ENCODE peak calls at places on chromosomes 1 and 21, in seven cellular contexts. L, R, Z, S, E, D and Q are unnamed samples.

GRCh38 chr1:28241633-28242241 is 5.8 kb downstream of the ATP5IF1 start:
- DNase-seq in L (no peak), R (no peak), Z (no peak), S (no peak), E (no peak), D (no peak), Q (no peak)

GRCh38 chr21:38988211-38989096 is 182.7 kb downstream of the ETS2 start:
- DNase-seq in L (no peak), R (peak), Z (no peak), S (no peak), E (no peak), D (no peak), Q (no peak)

GRCh38 chr1:219324171-219324570 is 150.5 kb downstream of the LYPLAL1 start:
- DNase-seq in L (no peak), R (no peak), Z (no peak), S (no peak), E (no peak), D (no peak), Q (no peak)

GRCh38 chr21:14888202-14888601 is 176.6 kb downstream of the NRIP1 start:
- DNase-seq in L (no peak), R (no peak), Z (no peak), S (no peak), E (peak), D (no peak), Q (no peak)

GRCh38 chr1:248828845-248829244 is 3.1 kb upstream of the SH3BP5L start:
- DNase-seq in L (no peak), R (peak), Z (no peak), S (no peak), E (peak), D (no peak), Q (peak)

GRCh38 chr1:110309768-110310167 is 29.4 kb upstream of the RBM15 start:
- DNase-seq in L (no peak), R (peak), Z (no peak), S (no peak), E (no peak), D (no peak), Q (peak)

GRCh38 chr21:39321424-39321823 is 8.0 kb upstream of the BRWD1 start:
- DNase-seq in L (no peak), R (no peak), Z (no peak), S (no peak), E (peak), D (peak), Q (peak)

GRCh38 chr1:31744165-31744888 is 19.8 kb downstream of the ADGRB2 start:
- DNase-seq in L (no peak), R (no peak), Z (no peak), S (no peak), E (no peak), D (no peak), Q (no peak)

GRCh38 chr1:157135646-157136045 is 2.5 kb downstream of the ETV3 start:
- DNase-seq in L (no peak), R (no peak), Z (no peak), S (no peak), E (no peak), D (no peak), Q (no peak)

GRCh38 chr1:167548059-167548932 is 5.3 kb downstream of the CREG1 start:
- DNase-seq in L (no peak), R (peak), Z (no peak), S (no peak), E (peak), D (no peak), Q (peak)

GRCh38 chr1:31814041-31814511 is 1.7 kb downstream of the SPOCD1 start:
- DNase-seq in L (no peak), R (no peak), Z (no peak), S (no peak), E (no peak), D (no peak), Q (no peak)

GRCh38 chr1:185654199-185654951 is 79.8 kb upstream of the HMCN1 start:
- DNase-seq in L (no peak), R (peak), Z (no peak), S (no peak), E (peak), D (peak), Q (peak)

GRCh38 chr1:203325004-203325417 is 19.7 kb downstream of the BTG2 start:
- DNase-seq in L (no peak), R (no peak), Z (no peak), S (peak), E (no peak), D (peak), Q (no peak)

GRCh38 chr1:116289219-116289618 is 83.8 kb upstream of the ATP1A1 start:
- DNase-seq in L (no peak), R (no peak), Z (no peak), S (no peak), E (no peak), D (no peak), Q (no peak)

GRCh38 chr1:98045211-98046030 is 124.6 kb upstream of the DPYD start:
- DNase-seq in L (peak), R (peak), Z (no peak), S (no peak), E (no peak), D (peak), Q (peak)

GRCh38 chr1:115338457-115338820 is 390 bp upstream of the NGF start:
- DNase-seq in L (peak), R (no peak), Z (no peak), S (no peak), E (no peak), D (no peak), Q (no peak)

GRCh38 chr1:29311352-29312030 is 75.2 kb downstream of the PTPRU start:
- DNase-seq in L (no peak), R (no peak), Z (no peak), S (no peak), E (no peak), D (no peak), Q (no peak)

GRCh38 chr1:28199328-28200233 is 23.1 kb upstream of the PTAFR start:
- DNase-seq in L (no peak), R (no peak), Z (no peak), S (no peak), E (no peak), D (no peak), Q (no peak)

GRCh38 chr1:24558902-24559791 is 3.3 kb downstream of the NCMAP start:
- DNase-seq in L (peak), R (peak), Z (no peak), S (no peak), E (no peak), D (no peak), Q (peak)

GRCh38 chr1:178931843-178932551 is 61.1 kb upstream of the ANGPTL1 start:
- DNase-seq in L (no peak), R (peak), Z (no peak), S (no peak), E (peak), D (no peak), Q (peak)

GRCh38 chr1:169529068-169529642 is 43.4 kb upstream of the SLC19A2 start:
- DNase-seq in L (peak), R (no peak), Z (peak), S (peak), E (peak), D (peak), Q (no peak)

GRCh38 chr1:156848461-156849150 is 10.3 kb downstream of the INSRR start:
- DNase-seq in L (peak), R (no peak), Z (no peak), S (no peak), E (peak), D (peak), Q (no peak)

GRCh38 chr1:230236301-230236700 is 169.3 kb downstream of the GALNT2 start:
- DNase-seq in L (no peak), R (no peak), Z (no peak), S (no peak), E (no peak), D (peak), Q (no peak)

GRCh38 chr1:74964508-74964907 is 169.7 kb upstream of the LHX8 start:
- DNase-seq in L (no peak), R (no peak), Z (no peak), S (no peak), E (no peak), D (no peak), Q (no peak)

GRCh38 chr1:18840145-18840544 is 19.3 kb downstream of the TAS1R2 start:
- DNase-seq in L (no peak), R (no peak), Z (no peak), S (no peak), E (no peak), D (no peak), Q (no peak)

GRCh38 chr1:15005116-15005515 is 148.4 kb upstream of the TMEM51 start:
- DNase-seq in L (no peak), R (no peak), Z (no peak), S (no peak), E (no peak), D (no peak), Q (no peak)

GRCh38 chr1:47767741-47768100 is 229.5 kb downstream of the TRABD2B start:
- DNase-seq in L (no peak), R (no peak), Z (no peak), S (no peak), E (no peak), D (no peak), Q (no peak)

GRCh38 chr1:119324198-119324597 is 44.4 kb upstream of the HAO2 start:
- DNase-seq in L (no peak), R (no peak), Z (no peak), S (no peak), E (no peak), D (no peak), Q (no peak)

GRCh38 chr1:208134491-208134890 is 109.7 kb downstream of the PLXNA2 start:
- DNase-seq in L (no peak), R (no peak), Z (no peak), S (no peak), E (no peak), D (no peak), Q (no peak)

GRCh38 chr21:46111857-46112730 is 14.2 kb downstream of the COL6A2 start:
- DNase-seq in L (peak), R (no peak), Z (no peak), S (no peak), E (no peak), D (no peak), Q (no peak)

GRCh38 chr1:58732087-58732486 is 32.2 kb upstream of the MYSM1 start:
- DNase-seq in L (no peak), R (no peak), Z (no peak), S (no peak), E (no peak), D (no peak), Q (peak)

GRCh38 chr1:109397451-109398342 is at the start of gene SORT1:
- DNase-seq in L (peak), R (peak), Z (peak), S (peak), E (peak), D (peak), Q (peak)

GRCh38 chr1:170711682-170712081 is 47.8 kb downstream of the PRRX1 start:
- DNase-seq in L (no peak), R (peak), Z (no peak), S (no peak), E (no peak), D (no peak), Q (peak)

GRCh38 chr1:91591175-91591968 is 90.7 kb downstream of the CDC7 start:
- DNase-seq in L (no peak), R (no peak), Z (no peak), S (no peak), E (no peak), D (no peak), Q (no peak)

GRCh38 chr1:110355321-110355720 is 16.1 kb downstream of the RBM15 start:
- DNase-seq in L (no peak), R (no peak), Z (no peak), S (no peak), E (no peak), D (no peak), Q (no peak)

GRCh38 chr1:24966121-24966723 is 36.1 kb upstream of the RUNX3 start:
- DNase-seq in L (no peak), R (no peak), Z (no peak), S (no peak), E (no peak), D (no peak), Q (no peak)

GRCh38 chr1:30512253-30512921 is 211.0 kb downstream of the MATN1 start:
- DNase-seq in L (peak), R (no peak), Z (no peak), S (no peak), E (no peak), D (peak), Q (no peak)

GRCh38 chr1:40930174-40930573 is 49.3 kb upstream of the CTPS1 start:
- DNase-seq in L (no peak), R (no peak), Z (no peak), S (no peak), E (no peak), D (no peak), Q (no peak)
- H3K23ac ChIP-seq in L (no peak), R (no peak), Z (no peak), S (no peak), E (no peak), D (no peak), Q (no peak)

DNA sequence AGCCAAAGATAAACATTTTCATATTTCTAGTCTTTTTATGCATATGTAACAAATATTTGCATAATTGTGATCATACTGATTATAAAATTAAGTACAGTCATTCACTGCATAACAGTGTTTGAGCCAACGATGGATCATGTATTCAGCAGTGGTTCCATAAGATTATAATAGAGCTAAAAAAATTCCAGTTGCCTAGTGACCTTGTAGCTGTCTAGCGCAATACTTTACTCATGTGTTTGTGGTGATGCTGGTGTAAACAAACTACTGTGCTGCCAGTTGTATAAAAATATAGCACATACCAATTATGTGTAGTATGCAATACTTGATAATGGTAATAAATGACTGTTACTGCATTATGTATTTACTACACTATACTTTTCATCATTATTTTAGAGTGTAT is 2.1 kb upstream of the S100A10 start:
- DNase-seq in L (no peak), R (peak), Z (no peak), S (no peak), E (peak), D (no peak), Q (peak)
- H4K8ac ChIP-seq in L (no peak), R (no peak), Z (no peak), S (no peak), E (no peak), D (no peak), Q (no peak)

GRCh38 chr1:112626887-112627286 is 7.3 kb downstream of the CAPZA1 start:
- DNase-seq in L (no peak), R (no peak), Z (no peak), S (no peak), E (no peak), D (no peak), Q (no peak)
- H3K23ac ChIP-seq in L (no peak), R (no peak), Z (no peak), S (no peak), E (no peak), D (no peak), Q (no peak)

GRCh38 chr1:61277129-61277801 is 194.9 kb downstream of the NFIA start:
- DNase-seq in L (no peak), R (no peak), Z (no peak), S (no peak), E (no peak), D (no peak), Q (no peak)
- H4K8ac ChIP-seq in L (no peak), R (no peak), Z (no peak), S (no peak), E (no peak), D (no peak), Q (no peak)

DNA sequence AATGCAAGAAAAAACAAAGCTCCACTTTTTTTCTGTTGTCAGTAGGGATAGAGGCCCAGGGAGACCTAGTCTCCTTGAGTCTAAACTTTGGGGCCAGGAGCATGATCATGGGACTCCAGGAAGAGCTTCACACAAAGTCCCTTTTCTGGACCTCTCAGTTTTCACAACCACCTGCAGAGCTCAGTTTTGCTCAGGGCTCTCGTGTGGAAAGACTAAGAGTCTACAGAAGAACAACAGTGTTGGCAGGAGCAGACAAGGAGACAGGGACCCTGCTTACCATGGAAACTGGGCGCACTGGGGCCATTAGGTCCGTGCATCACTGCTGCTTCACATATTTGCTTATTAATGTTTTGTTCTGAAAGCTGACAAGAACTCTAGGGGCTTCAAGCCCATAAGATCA is 64.0 kb upstream of the HSD17B7 start:
- DNase-seq in L (no peak), R (no peak), Z (no peak), S (no peak), E (no peak), D (no peak), Q (no peak)
- H3K23ac ChIP-seq in L (no peak), R (no peak), Z (no peak), S (no peak), E (no peak), D (no peak), Q (no peak)

GRCh38 chr1:114035304-114035700 is 56.0 kb downstream of the OLFML3 start:
- DNase-seq in L (peak), R (no peak), Z (no peak), S (no peak), E (no peak), D (no peak), Q (no peak)
- H4K8ac ChIP-seq in L (no peak), R (no peak), Z (no peak), S (no peak), E (no peak), D (no peak), Q (no peak)

GRCh38 chr21:43892334-43892733 is 27.3 kb downstream of the AGPAT3 start:
- DNase-seq in L (no peak), R (no peak), Z (no peak), S (no peak), E (no peak), D (no peak), Q (no peak)
- H3K23ac ChIP-seq in L (no peak), R (no peak), Z (no peak), S (no peak), E (no peak), D (no peak), Q (no peak)

GRCh38 chr21:41079159-41079558 is 88.8 kb upstream of the BACE2 start:
- DNase-seq in L (no peak), R (no peak), Z (no peak), S (no peak), E (no peak), D (no peak), Q (no peak)
- H4K8ac ChIP-seq in L (no peak), R (no peak), Z (no peak), S (no peak), E (no peak), D (no peak), Q (no peak)

GRCh38 chr21:41071410-41071809 is 96.5 kb upstream of the BACE2 start:
- DNase-seq in L (peak), R (no peak), Z (peak), S (no peak), E (no peak), D (peak), Q (no peak)

GRCh38 chr21:41075668-41076463 is 92.1 kb upstream of the BACE2 start:
- DNase-seq in L (no peak), R (no peak), Z (no peak), S (no peak), E (no peak), D (no peak), Q (no peak)

GRCh38 chr21:41069305-41069642 is 98.7 kb upstream of the BACE2 start:
- DNase-seq in L (no peak), R (no peak), Z (no peak), S (no peak), E (no peak), D (no peak), Q (no peak)

GRCh38 chr21:41080485-41080884 is 87.5 kb upstream of the BACE2 start:
- DNase-seq in L (no peak), R (no peak), Z (no peak), S (no peak), E (peak), D (no peak), Q (no peak)

DNA sequence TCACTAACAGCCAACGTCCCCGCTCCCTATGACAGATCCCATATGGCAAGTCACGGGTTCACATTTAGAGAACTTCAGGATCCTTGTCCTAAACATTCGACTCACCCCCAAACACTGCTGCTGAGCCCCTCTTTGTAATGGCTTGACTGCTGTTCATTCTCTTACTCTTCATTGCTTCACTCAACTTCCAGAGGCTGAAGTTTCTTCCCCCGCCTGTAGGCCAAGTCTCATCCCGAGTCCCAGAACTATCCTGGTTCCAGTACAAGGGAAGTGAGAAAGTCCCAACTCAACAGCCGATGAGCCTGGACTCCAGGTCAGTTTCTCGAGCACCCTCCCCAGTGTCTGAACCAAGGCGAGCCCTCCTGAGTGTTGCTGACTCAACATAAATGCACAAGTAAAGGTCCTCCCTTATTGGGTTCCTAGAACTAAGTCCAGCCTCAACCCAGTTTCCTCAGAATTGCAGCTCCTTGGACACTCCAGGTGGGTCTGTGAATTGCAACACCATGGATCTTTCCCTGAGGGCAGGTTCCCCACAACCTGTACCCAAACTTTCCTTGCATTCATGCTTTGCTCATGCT is 93.3 kb upstream of the BACE2 start:
- DNase-seq in L (no peak), R (no peak), Z (no peak), S (no peak), E (no peak), D (no peak), Q (no peak)
- H3K23ac ChIP-seq in L (no peak), R (no peak), Z (no peak), S (no peak), E (no peak), D (no peak), Q (no peak)